ENCODE peak calls at places on chromosome 22, in ten cellular contexts. H, K, F, E, N, D, A, Q, S and R are unnamed samples.

GRCh38 chr22:29244785-29245625 is 22.8 kb downstream of the RHBDD3 start:
- DNase-seq in H (no peak), K (no peak), F (no peak), E (no peak), N (no peak), D (no peak), A (no peak), Q (no peak), S (no peak), R (no peak)

GRCh38 chr22:35477911-35478582 is 62.6 kb upstream of the RASD2 start:
- DNase-seq in H (no peak), K (no peak), F (peak), E (peak), N (peak), D (peak), A (no peak), Q (no peak), S (no peak), R (peak)

GRCh38 chr22:31905356-31905755 is 39.0 kb upstream of the YWHAH start:
- DNase-seq in H (no peak), K (no peak), F (no peak), E (no peak), N (no peak), D (no peak), A (no peak), Q (no peak), S (no peak), R (no peak)

GRCh38 chr22:32828150-32828549 is 26.6 kb downstream of the TIMP3 start:
- DNase-seq in H (no peak), K (no peak), F (no peak), E (no peak), N (no peak), D (no peak), A (no peak), Q (no peak), S (no peak), R (peak)

GRCh38 chr22:48185071-48185470 is 1422.6 kb downstream of the TBC1D22A start:
- DNase-seq in H (no peak), K (no peak), F (no peak), E (no peak), N (no peak), D (no peak), A (no peak), Q (peak), S (no peak), R (no peak)

GRCh38 chr22:24580276-24580675 is 12.6 kb downstream of the LRRC75B start:
- DNase-seq in H (no peak), K (no peak), F (no peak), E (no peak), N (no peak), D (peak), A (no peak), Q (no peak), S (no peak), R (peak)

GRCh38 chr22:37910863-37911262 is 4.8 kb downstream of the MICALL1 start:
- DNase-seq in H (no peak), K (no peak), F (no peak), E (no peak), N (no peak), D (no peak), A (no peak), Q (no peak), S (no peak), R (no peak)

GRCh38 chr22:37892566-37893338 is 13.3 kb upstream of the MICALL1 start:
- DNase-seq in H (no peak), K (no peak), F (no peak), E (no peak), N (no peak), D (peak), A (no peak), Q (peak), S (no peak), R (no peak)

GRCh38 chr22:39693943-39694500 is 123.5 kb downstream of the CACNA1I start:
- DNase-seq in H (no peak), K (no peak), F (no peak), E (no peak), N (no peak), D (no peak), A (no peak), Q (no peak), S (no peak), R (no peak)

GRCh38 chr22:31935961-31936635 is 8.2 kb upstream of the YWHAH start:
- DNase-seq in H (no peak), K (no peak), F (no peak), E (no peak), N (no peak), D (no peak), A (no peak), Q (peak), S (no peak), R (no peak)

GRCh38 chr22:19876941-19877625 is 22.4 kb upstream of the GNB1L start:
- DNase-seq in H (no peak), K (no peak), F (no peak), E (no peak), N (no peak), D (no peak), A (no peak), Q (peak), S (no peak), R (no peak)

GRCh38 chr22:43384863-43385262 is 27.0 kb upstream of the MPPED1 start:
- DNase-seq in H (no peak), K (no peak), F (no peak), E (no peak), N (no peak), D (no peak), A (no peak), Q (peak), S (no peak), R (no peak)

GRCh38 chr22:22111267-22111751 is 128.7 kb upstream of the TOP3B start:
- DNase-seq in H (no peak), K (peak), F (no peak), E (peak), N (peak), D (peak), A (peak), Q (no peak), S (no peak), R (peak)

GRCh38 chr22:20204821-20205220 is 54.0 kb upstream of the CCDC188 start:
- DNase-seq in H (no peak), K (no peak), F (no peak), E (no peak), N (no peak), D (no peak), A (no peak), Q (no peak), S (no peak), R (no peak)

GRCh38 chr22:32810241-32811133 is 9.0 kb downstream of the TIMP3 start:
- DNase-seq in H (no peak), K (no peak), F (no peak), E (no peak), N (no peak), D (peak), A (no peak), Q (no peak), S (no peak), R (no peak)

GRCh38 chr22:32080904-32081303 is 37.8 kb downstream of the SLC5A1 start:
- DNase-seq in H (peak), K (peak), F (no peak), E (no peak), N (peak), D (peak), A (peak), Q (no peak), S (no peak), R (peak)

GRCh38 chr22:30262917-30263741 is 3.5 kb downstream of the OSM start:
- DNase-seq in H (peak), K (peak), F (peak), E (no peak), N (no peak), D (peak), A (peak), Q (peak), S (peak), R (peak)

GRCh38 chr22:23394525-23395326 is 185.4 kb downstream of the IGLL1 start:
- DNase-seq in H (no peak), K (no peak), F (no peak), E (no peak), N (no peak), D (no peak), A (no peak), Q (no peak), S (no peak), R (no peak)

GRCh38 chr22:19848298-19849224 is 6.1 kb downstream of the GNB1L start:
- DNase-seq in H (no peak), K (no peak), F (no peak), E (no peak), N (peak), D (no peak), A (no peak), Q (no peak), S (no peak), R (no peak)

GRCh38 chr22:47396105-47396504 is 633.7 kb downstream of the TBC1D22A start:
- DNase-seq in H (no peak), K (no peak), F (no peak), E (no peak), N (no peak), D (no peak), A (no peak), Q (peak), S (no peak), R (no peak)

GRCh38 chr22:36352775-36353507 is 34.8 kb downstream of the MYH9 start:
- DNase-seq in H (no peak), K (no peak), F (peak), E (no peak), N (no peak), D (peak), A (no peak), Q (peak), S (no peak), R (no peak)

GRCh38 chr22:20569059-20570058 is 61.9 kb downstream of the MED15 start:
- DNase-seq in H (no peak), K (peak), F (no peak), E (peak), N (peak), D (peak), A (peak), Q (peak), S (no peak), R (peak)

GRCh38 chr22:36829370-36830002 is 12.7 kb upstream of the PVALB start:
- DNase-seq in H (no peak), K (no peak), F (no peak), E (no peak), N (no peak), D (no peak), A (no peak), Q (no peak), S (no peak), R (no peak)

GRCh38 chr22:38766076-38766777 is 10.4 kb upstream of the SUN2 start:
- DNase-seq in H (peak), K (peak), F (peak), E (peak), N (peak), D (peak), A (peak), Q (no peak), S (peak), R (peak)

GRCh38 chr22:20520093-20520511 is 12.7 kb downstream of the MED15 start:
- DNase-seq in H (no peak), K (peak), F (no peak), E (no peak), N (no peak), D (peak), A (no peak), Q (no peak), S (no peak), R (no peak)

GRCh38 chr22:49179886-49180682 is 647.6 kb downstream of the BRD1 start:
- DNase-seq in H (no peak), K (no peak), F (no peak), E (no peak), N (no peak), D (no peak), A (no peak), Q (no peak), S (no peak), R (no peak)

GRCh38 chr22:38844661-38845367 is 986 bp upstream of the NPTXR start:
- DNase-seq in H (no peak), K (no peak), F (no peak), E (no peak), N (no peak), D (no peak), A (no peak), Q (no peak), S (no peak), R (no peak)

GRCh38 chr22:29205598-29206371 is at the start of gene EMID1:
- DNase-seq in H (peak), K (peak), F (no peak), E (no peak), N (no peak), D (no peak), A (peak), Q (no peak), S (peak), R (peak)

GRCh38 chr22:44668190-44668885 is 33.7 kb upstream of the PRR5 start:
- DNase-seq in H (peak), K (peak), F (no peak), E (no peak), N (no peak), D (no peak), A (peak), Q (peak), S (peak), R (peak)

GRCh38 chr22:36369922-36370781 is 17.6 kb downstream of the MYH9 start:
- DNase-seq in H (no peak), K (no peak), F (no peak), E (no peak), N (no peak), D (peak), A (peak), Q (no peak), S (no peak), R (no peak)

GRCh38 chr22:22878801-22879674 is 8.6 kb upstream of the IGLL5 start:
- DNase-seq in H (no peak), K (no peak), F (no peak), E (no peak), N (no peak), D (no peak), A (no peak), Q (no peak), S (peak), R (no peak)

GRCh38 chr22:41474878-41475451 is 6.0 kb downstream of the ACO2 start:
- DNase-seq in H (no peak), K (no peak), F (no peak), E (no peak), N (no peak), D (no peak), A (no peak), Q (peak), S (no peak), R (no peak)

GRCh38 chr22:49764151-49764581 is 63.5 kb downstream of the BRD1 start:
- DNase-seq in H (no peak), K (no peak), F (no peak), E (no peak), N (no peak), D (no peak), A (no peak), Q (peak), S (peak), R (no peak)